ENCODE peak calls at places on chromosomes 1 and 21, in six cellular contexts. P, A, H, N, S and I are unnamed samples.

GRCh38 chr1:226638001-226638601 is 89.5 kb downstream of the STUM start:
- DNase-seq in P (peak), A (peak), H (no peak), N (no peak), S (no peak), I (no peak)

GRCh38 chr1:55823521-55824296 is 608.5 kb upstream of the USP24 start:
- DNase-seq in P (no peak), A (no peak), H (no peak), N (no peak), S (no peak), I (no peak)

GRCh38 chr1:28246427-28246832 is 10.5 kb downstream of the ATP5IF1 start:
- DNase-seq in P (no peak), A (no peak), H (peak), N (no peak), S (no peak), I (no peak)

GRCh38 chr1:48530727-48531351 is 58.8 kb upstream of the SPATA6 start:
- DNase-seq in P (no peak), A (peak), H (peak), N (no peak), S (no peak), I (peak)

GRCh38 chr1:111227434-111227833 is at the start of gene CHI3L2:
- DNase-seq in P (no peak), A (no peak), H (no peak), N (no peak), S (no peak), I (no peak)

GRCh38 chr21:33817663-33818433 is 97.8 kb downstream of the ATP5PO start:
- DNase-seq in P (no peak), A (no peak), H (peak), N (no peak), S (no peak), I (no peak)

GRCh38 chr21:23858878-23859277 is 1748.4 kb downstream of the MRPL39 start:
- DNase-seq in P (no peak), A (no peak), H (no peak), N (no peak), S (no peak), I (no peak)

GRCh38 chr1:206982216-206982615 is 12.0 kb upstream of the FCAMR start:
- DNase-seq in P (peak), A (peak), H (no peak), N (peak), S (peak), I (peak)

GRCh38 chr1:110606784-110607662 is 865 bp upstream of the KCNA2 start:
- DNase-seq in P (peak), A (no peak), H (no peak), N (no peak), S (no peak), I (peak)

GRCh38 chr1:47834326-47834725 is 162.9 kb downstream of the TRABD2B start:
- DNase-seq in P (no peak), A (no peak), H (no peak), N (no peak), S (no peak), I (no peak)

GRCh38 chr1:62870148-62870547 is 86.2 kb downstream of the ATG4C start:
- DNase-seq in P (no peak), A (no peak), H (no peak), N (no peak), S (no peak), I (no peak)

GRCh38 chr1:158101455-158101854 is 79.2 kb upstream of the CD1D start:
- DNase-seq in P (no peak), A (no peak), H (no peak), N (no peak), S (no peak), I (no peak)

GRCh38 chr1:165070675-165071074 is 285.8 kb downstream of the LMX1A start:
- DNase-seq in P (no peak), A (no peak), H (no peak), N (no peak), S (no peak), I (no peak)

GRCh38 chr1:33008051-33008914 is 28.4 kb downstream of the AK2 start:
- DNase-seq in P (no peak), A (peak), H (no peak), N (no peak), S (no peak), I (no peak)

GRCh38 chr1:172720325-172720724 is 61.4 kb downstream of the FASLG start:
- DNase-seq in P (no peak), A (no peak), H (no peak), N (no peak), S (no peak), I (no peak)

GRCh38 chr1:170533331-170533730 is 1.4 kb downstream of the GORAB start:
- DNase-seq in P (no peak), A (no peak), H (peak), N (no peak), S (no peak), I (no peak)

GRCh38 chr1:214310010-214310409 is 29.1 kb downstream of the SMYD2 start:
- DNase-seq in P (no peak), A (no peak), H (no peak), N (no peak), S (no peak), I (no peak)

GRCh38 chr1:229410692-229411433 is 23.0 kb downstream of the ACTA1 start:
- DNase-seq in P (no peak), A (peak), H (peak), N (no peak), S (no peak), I (no peak)

GRCh38 chr1:169676001-169676400 is 35.4 kb downstream of the SELL start:
- DNase-seq in P (no peak), A (no peak), H (no peak), N (no peak), S (no peak), I (no peak)

GRCh38 chr1:29234471-29234870 is 1.9 kb upstream of the PTPRU start:
- DNase-seq in P (no peak), A (no peak), H (no peak), N (no peak), S (no peak), I (no peak)

GRCh38 chr21:14064296-14064645 is 146.5 kb downstream of the LIPI start:
- DNase-seq in P (no peak), A (no peak), H (no peak), N (no peak), S (no peak), I (peak)

GRCh38 chr21:46374761-46375389 is 50.9 kb downstream of the PCNT start:
- DNase-seq in P (no peak), A (no peak), H (no peak), N (no peak), S (no peak), I (no peak)

GRCh38 chr1:209291715-209292114 is 291.8 kb upstream of the CAMK1G start:
- DNase-seq in P (no peak), A (no peak), H (no peak), N (no peak), S (no peak), I (no peak)

GRCh38 chr1:215200121-215200520 is 117.6 kb downstream of the KCNK2 start:
- DNase-seq in P (no peak), A (no peak), H (no peak), N (no peak), S (no peak), I (no peak)